ENCODE peak calls at places on chromosomes 5 and 9, in ten cellular contexts. X is SW480; J is HTR-8/SVneo; P is Karpas-422; S is neural crest cell; Y is AG09309; H is left cardiac atrium; T is NCI-H69; M is germinal center; G is activated CD8-positive, alpha-beta memory T cell treated with anti-CD3 and anti-CD28 coated beads for 24 hours. V is an unnamed sample.

GRCh38 chr5:158209219-158209908 is 350.4 kb upstream of the CLINT1 start:
- DNase-seq in X (no peak), J (no peak), P (no peak), S (no peak), Y (no peak), H (no peak), T (no peak), M (no peak), G (no peak), V (no peak)

GRCh38 chr5:143262393-143263174 is 140.9 kb downstream of the NR3C1 start:
- DNase-seq in X (peak), J (no peak), P (no peak), S (no peak), Y (peak), H (no peak), T (no peak), M (no peak), G (no peak), V (no peak)

GRCh38 chr5:94538260-94538659 is 80.1 kb downstream of the KIAA0825 start:
- DNase-seq in X (no peak), J (no peak), P (no peak), S (no peak), Y (no peak), H (no peak), T (no peak), M (no peak), G (no peak), V (no peak)

GRCh38 chr5:83022334-83022733 is 54.9 kb downstream of the TMEM167A start:
- DNase-seq in X (no peak), J (no peak), P (no peak), S (no peak), Y (no peak), H (no peak), T (no peak), M (no peak), G (no peak), V (no peak)

GRCh38 chr5:154284433-154284832 is 93.9 kb downstream of the GALNT10 start:
- DNase-seq in X (no peak), J (no peak), P (no peak), S (no peak), Y (no peak), H (no peak), T (no peak), M (no peak), G (no peak), V (peak)

GRCh38 chr9:131046581-131047202 is 37.7 kb downstream of the LAMC3 start:
- DNase-seq in X (peak), J (peak), P (peak), S (peak), Y (no peak), H (peak), T (peak), M (peak), G (peak), V (peak)

GRCh38 chr9:128358090-128358489 is 13.1 kb upstream of the URM1 start:
- DNase-seq in X (no peak), J (no peak), P (no peak), S (no peak), Y (no peak), H (no peak), T (no peak), M (no peak), G (no peak), V (no peak)

GRCh38 chr5:73729329-73729728 is 103.3 kb downstream of the ARHGEF28 start:
- DNase-seq in X (no peak), J (no peak), P (no peak), S (no peak), Y (no peak), H (no peak), T (no peak), M (no peak), G (no peak), V (no peak)

GRCh38 chr5:151094054-151094858 is 13.4 kb upstream of the TNIP1 start:
- DNase-seq in X (no peak), J (no peak), P (no peak), S (no peak), Y (no peak), H (no peak), T (no peak), M (peak), G (peak), V (peak)

GRCh38 chr9:4970970-4971641 is 14.0 kb upstream of the JAK2 start:
- DNase-seq in X (no peak), J (no peak), P (no peak), S (no peak), Y (no peak), H (no peak), T (no peak), M (peak), G (peak), V (peak)

GRCh38 chr9:26053954-26054353 is 375.7 kb upstream of the TUSC1 start:
- DNase-seq in X (no peak), J (no peak), P (no peak), S (no peak), Y (no peak), H (no peak), T (no peak), M (no peak), G (no peak), V (no peak)

GRCh38 chr5:94715843-94716242 is 97.4 kb downstream of the SLF1 start:
- DNase-seq in X (no peak), J (no peak), P (no peak), S (no peak), Y (no peak), H (peak), T (no peak), M (no peak), G (no peak), V (no peak)